ENCODE peak calls at places on chromosomes 6 and 20, in seven cellular contexts. B, F, Z, S, I, O and V are unnamed samples.

GRCh38 chr6:34795836-34796425 is 4.0 kb downstream of the BLTP3A start:
- DNase-seq in O (peak; percentile 61), F (no peak), S (no peak), I (no peak), B (no peak), Z (no peak), V (no peak)

GRCh38 chr6:157270916-157271315 is 52.4 kb downstream of the TMEM242 start:
- DNase-seq in S (no peak), O (no peak), I (no peak), Z (no peak), F (no peak), B (no peak), V (no peak)

GRCh38 chr6:109772961-109773431 is 81.9 kb downstream of the FIG4 start:
- DNase-seq in F (no peak), O (peak; percentile 83), Z (peak; percentile 67), I (no peak), B (peak; percentile 81), S (no peak), V (no peak)

GRCh38 chr6:70124882-70125535 is 177.9 kb downstream of the COL9A1 start:
- DNase-seq in B (no peak), Z (no peak), S (no peak), O (no peak), F (no peak), I (no peak), V (no peak)

GRCh38 chr6:19749722-19750121 is 87.4 kb upstream of the ID4 start:
- DNase-seq in F (no peak), S (no peak), I (no peak), O (no peak), B (no peak), Z (no peak), V (no peak)

GRCh38 chr6:163291622-163292021 is 122.9 kb upstream of the QKI start:
- DNase-seq in S (no peak), Z (no peak), B (no peak), O (no peak), F (no peak), I (no peak), V (no peak)

GRCh38 chr6:71513036-71513435 is 224.4 kb downstream of the OGFRL1 start:
- DNase-seq in I (no peak), O (no peak), Z (no peak), S (no peak), F (no peak), B (no peak), V (no peak)

GRCh38 chr6:32941412-32941784 is 570 bp upstream of the HLA-DMB start:
- DNase-seq in I (no peak), Z (no peak), F (peak; percentile 42), B (no peak), O (no peak), S (no peak), V (no peak)

GRCh38 chr20:16530201-16530681 is 43.0 kb downstream of the KIF16B start:
- DNase-seq in O (no peak), I (no peak), Z (no peak), F (no peak), S (no peak), B (no peak), V (no peak)

GRCh38 chr6:155313602-155314091 is 637 bp downstream of the TFB1M start:
- DNase-seq in Z (no peak), F (no peak), O (peak; percentile 25), I (no peak), S (no peak), B (no peak), V (no peak)

GRCh38 chr6:129661478-129662405 is 48.2 kb downstream of the ARHGAP18 start:
- DNase-seq in S (no peak), O (no peak), F (no peak), I (no peak), B (no peak), Z (no peak), V (no peak)

GRCh38 chr6:14671261-14671681 is 553.7 kb downstream of the CD83 start:
- DNase-seq in I (no peak), F (no peak), O (peak; percentile 96), S (no peak), B (peak; percentile 60), Z (peak; percentile 31), V (no peak)

GRCh38 chr20:50333856-50334255 is 143.2 kb downstream of the CEBPB start:
- DNase-seq in F (no peak), Z (peak; percentile 60), B (no peak), O (peak; percentile 94), I (no peak), S (no peak), V (no peak)

GRCh38 chr6:149007846-149008245 is 261.0 kb downstream of the UST start:
- DNase-seq in F (no peak), Z (no peak), I (no peak), O (no peak), S (no peak), B (no peak), V (no peak)

GRCh38 chr6:117272886-117273285 is 7.5 kb downstream of the VGLL2 start:
- DNase-seq in Z (no peak), O (no peak), S (no peak), I (no peak), B (no peak), F (no peak), V (no peak)